ENCODE peak calls at places on chromosomes 16 and 17, in four cellular contexts. J is pancreas, N is SK-N-SH, Z is breast epithelium. I is an unnamed sample.

GRCh38 chr16:49000594-49000993 is 281.0 kb downstream of the CBLN1 start:
- DNase-seq in J (no peak), N (no peak), Z (no peak), I (no peak)

GRCh38 chr16:88282221-88283041 is 100.3 kb upstream of the ZNF469 start:
- DNase-seq in J (no peak), N (peak; percentile 86), Z (no peak), I (no peak)

GRCh38 chr17:72578817-72579470 is 458.1 kb downstream of the SOX9 start:
- DNase-seq in J (no peak), N (no peak), Z (no peak), I (no peak)

GRCh38 chr17:68357886-68358285 is 66.6 kb downstream of the ARSG start:
- DNase-seq in J (no peak), N (no peak), Z (no peak), I (no peak)

GRCh38 chr17:39401412-39402278 is at the start of gene FBXL20:
- DNase-seq in J (peak; percentile 93), N (peak; percentile 99), Z (peak; percentile 93), I (peak; percentile 78)

GRCh38 chr17:1890758-1891450 is 61.1 kb downstream of the RPA1 start:
- DNase-seq in J (no peak), N (no peak), Z (no peak), I (no peak)

GRCh38 chr16:73036074-73036826 is 11.7 kb downstream of the ZFHX3 start:
- DNase-seq in J (no peak), N (no peak), Z (no peak), I (no peak)

GRCh38 chr17:13477180-13477611 is 124.5 kb downstream of the HS3ST3A1 start:
- DNase-seq in J (no peak), N (no peak), Z (no peak), I (no peak)

GRCh38 chr17:81999587-81999974 is 22.2 kb downstream of the ASPSCR1 start:
- DNase-seq in J (no peak), N (no peak), Z (no peak), I (no peak)

GRCh38 chr16:58211245-58211644 is 13.3 kb upstream of the CSNK2A2 start:
- DNase-seq in J (no peak), N (no peak), Z (no peak), I (no peak)
- H3K4me3 ChIP-seq in J (no peak overlapping the region), N (no peak overlapping the region), Z (no peak overlapping the region), I (no peak overlapping the region)

GRCh38 chr17:57294629-57295501 is 38.5 kb downstream of the MSI2 start:
- DNase-seq in J (no peak), N (peak; percentile 54), Z (no peak), I (no peak)
- H3K27ac ChIP-seq in J (no peak overlapping the region), N (peak overlapping the region; percentile 64), Z (peak overlapping the region; percentile 35), I (no peak overlapping the region)

GRCh38 chr16:15741207-15741871 is 91.3 kb downstream of the NDE1 start:
- DNase-seq in J (no peak), N (no peak), Z (no peak), I (no peak)
- H3K4me1 ChIP-seq in J (no peaks in the 10 kb centered on the region), N (no peaks in the 10 kb centered on the region), Z (no peaks in the 10 kb centered on the region), I (no peaks in the 10 kb centered on the region)

GRCh38 chr17:29593546-29594440 is 861 bp downstream of the ANKRD13B start:
- DNase-seq in J (no peak), N (no peak), Z (no peak), I (no peak)
- H3K4me3 ChIP-seq in J (peak overlapping the region; percentile 50), N (peak overlapping the region; percentile 65), Z (peak overlapping the region; percentile 78), I (peak overlapping the region; percentile 79)

DNA sequence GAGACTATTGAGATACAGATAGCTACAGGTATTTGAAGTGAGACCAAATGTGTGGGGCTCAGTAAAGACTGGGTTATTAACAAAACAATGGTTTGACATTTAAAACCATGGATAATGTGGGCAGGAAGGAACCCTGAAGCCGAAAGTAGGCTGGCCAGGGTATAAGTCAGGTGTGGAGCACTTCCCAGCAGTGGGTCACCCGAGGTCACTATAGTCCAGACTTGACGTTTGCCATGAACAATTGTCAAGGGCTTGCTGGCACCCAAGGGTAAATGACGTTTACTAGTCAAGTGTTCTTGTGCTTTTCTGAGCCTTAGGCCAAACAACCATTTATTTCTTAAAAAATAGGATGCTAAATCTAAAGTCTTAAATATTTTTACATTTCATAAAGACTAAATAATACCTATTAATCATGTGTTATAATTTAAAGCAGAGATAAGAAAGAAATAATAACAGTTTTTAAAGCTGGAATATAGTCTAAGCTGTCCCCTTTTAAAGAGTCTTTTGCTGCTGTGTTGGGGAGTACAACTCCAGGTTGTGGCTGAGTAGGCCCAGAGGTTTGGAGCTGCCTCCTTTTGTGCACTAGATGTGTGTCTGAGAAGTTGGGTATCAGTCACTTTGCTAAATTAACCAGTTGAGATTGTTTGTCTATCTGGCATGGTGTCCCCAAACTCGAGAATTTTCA is 15.7 kb downstream of the ALDH3A2 start:
- DNase-seq in J (no peak), N (no peak), Z (no peak), I (no peak)
- H3K27ac ChIP-seq in J (no peak overlapping the region), N (no peak overlapping the region), Z (no peak overlapping the region), I (no peak overlapping the region)

DNA sequence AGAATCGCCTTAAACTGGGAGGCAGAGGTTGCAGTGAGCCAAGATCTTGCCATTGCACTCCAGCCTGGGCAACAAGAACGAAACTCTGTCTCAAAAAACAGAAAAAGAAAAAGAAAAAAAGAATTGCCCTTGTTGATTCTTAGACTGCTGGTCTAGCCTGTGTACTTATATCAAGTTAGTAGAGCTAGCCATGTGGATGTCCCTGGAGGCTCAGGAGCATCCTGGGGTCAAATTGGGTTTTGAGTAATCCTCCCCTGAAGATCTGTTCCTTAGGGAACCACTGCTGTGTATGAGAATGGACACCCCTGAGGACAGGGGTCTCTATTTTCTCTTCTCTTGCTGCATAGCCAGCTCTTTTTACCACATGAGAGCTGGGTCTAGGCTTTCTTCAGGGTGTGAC is 21.5 kb downstream of the SLC7A6OS start:
- DNase-seq in J (no peak), N (no peak), Z (no peak), I (no peak)
- H3K4me1 ChIP-seq in J (no peaks in the 10 kb centered on the region), N (no peaks in the 10 kb centered on the region), Z (no peaks in the 10 kb centered on the region), I (peaks cover 39% of the 10 kb centered on the region)

GRCh38 chr16:23571895-23572294 is 14.4 kb downstream of the UBFD1 start:
- DNase-seq in J (no peak), N (no peak), Z (no peak), I (no peak)
- H3K4me3 ChIP-seq in J (no peak overlapping the region), N (no peak overlapping the region), Z (no peak overlapping the region), I (no peak overlapping the region)

GRCh38 chr16:9913604-9914330 is 268.5 kb downstream of the GRIN2A start:
- DNase-seq in J (no peak), N (no peak), Z (no peak), I (no peak)
- H3K27ac ChIP-seq in J (no peak overlapping the region), N (no peak overlapping the region), Z (no peak overlapping the region), I (peak overlapping the region; percentile 36)